ENCODE peak calls at places on chromosomes 11 and 22, in six cellular contexts. Q, R, K, M, L and J are unnamed samples.

GRCh38 chr22:49853981-49854791 is 542 bp downstream of the ZBED4 start:
- DNase-seq in M (peak; percentile 59), Q (no peak), R (peak; percentile 61), L (no peak), K (no peak), J (no peak)

GRCh38 chr11:85464283-85464682 is 162.9 kb downstream of the DLG2 start:
- DNase-seq in Q (no peak), M (no peak), K (no peak), L (no peak), R (no peak), J (no peak)

GRCh38 chr11:120612363-120613263 is 101.1 kb downstream of the GRIK4 start:
- DNase-seq in R (peak; percentile 22), K (no peak), Q (no peak), L (no peak), M (no peak), J (no peak)

GRCh38 chr22:35317680-35318290 is 18.1 kb downstream of the TOM1 start:
- DNase-seq in M (peak; percentile 10), R (no peak), Q (no peak), L (no peak), K (no peak), J (no peak)

GRCh38 chr22:42228480-42228879 is 42.0 kb downstream of the TCF20 start:
- DNase-seq in L (no peak), R (no peak), M (no peak), K (no peak), Q (no peak), J (no peak)

GRCh38 chr11:5274340-5274739 is 4.6 kb upstream of the HBE1 start:
- DNase-seq in L (no peak), M (no peak), R (no peak), K (no peak), Q (no peak), J (no peak)

GRCh38 chr11:123187670-123188507 is 7.2 kb downstream of the CLMP start:
- DNase-seq in L (no peak), K (no peak), R (peak; percentile 62), M (no peak), Q (no peak), J (no peak)

GRCh38 chr11:41612415-41612814 is 153.0 kb upstream of the LRRC4C start:
- DNase-seq in M (no peak), L (no peak), R (no peak), Q (no peak), K (no peak), J (no peak)

GRCh38 chr11:117223741-117224685 is 7.9 kb downstream of the PCSK7 start:
- DNase-seq in L (no peak), M (no peak), R (no peak), K (no peak), Q (no peak), J (no peak)

GRCh38 chr11:112977620-112978212 is 16.5 kb downstream of the NCAM1 start:
- DNase-seq in M (no peak), L (no peak), K (no peak), Q (no peak), R (peak; percentile 77), J (peak; percentile 55)

GRCh38 chr11:61586792-61587430 is 6.0 kb upstream of the SYT7 start:
- DNase-seq in Q (no peak), M (no peak), L (no peak), K (no peak), R (no peak), J (no peak)

GRCh38 chr11:10969387-10969786 is 111.5 kb upstream of the ZBED5 start:
- DNase-seq in L (no peak), Q (no peak), K (no peak), M (no peak), R (no peak), J (no peak)

GRCh38 chr22:22040472-22040871 is 57.9 kb upstream of the TOP3B start:
- DNase-seq in R (no peak), L (no peak), M (no peak), K (no peak), Q (no peak), J (no peak)